ENCODE peak calls at places on chromosomes 11 and 22, in ten cellular contexts. Y is HFF-Myc, I is BE2C, Z is coronary artery, B is uterus, Q is pancreas, V is fibroblast of lung, W is breast epithelium, T is OCI-LY7, X is brain microvascular endothelial cell. N is an unnamed sample.
A peak's percentile ranks its signal among the peaks of the same experiment; 100 is the strongest.

GRCh38 chr22:25567305-25567704 is 2.8 kb downstream of the GRK3 start:
- DNase-seq in T (peak; percentile 46), B (no peak), I (no peak), W (no peak), X (no peak), Z (no peak), Y (no peak), V (no peak), Q (no peak), N (no peak)

GRCh38 chr11:10807629-10808552 is 835 bp downstream of the EIF4G2 start:
- DNase-seq in I (peak; percentile 20), W (peak; percentile 53), V (peak; percentile 52), Q (peak; percentile 43), T (peak; percentile 63), Z (peak; percentile 86), B (peak; percentile 49), Y (no peak), X (peak; percentile 26), N (peak; percentile 51)

GRCh38 chr22:31150615-31151014 is 9.4 kb upstream of the RNF185 start:
- DNase-seq in Y (no peak), V (no peak), Q (no peak), T (no peak), Z (no peak), W (no peak), I (no peak), B (no peak), X (no peak), N (no peak)

GRCh38 chr22:17205432-17205831 is 13.8 kb downstream of the ADA2 start:
- DNase-seq in V (no peak), W (no peak), X (no peak), B (no peak), I (no peak), Q (no peak), Y (no peak), T (peak; percentile 55), Z (no peak), N (no peak)

GRCh38 chr11:27507561-27508322 is 1.2 kb upstream of the LIN7C start:
- DNase-seq in T (no peak), V (no peak), X (no peak), Y (no peak), Z (no peak), I (no peak), B (no peak), Q (no peak), W (no peak), N (no peak)

GRCh38 chr11:13487661-13488030 is 8.2 kb downstream of the PTH start:
- DNase-seq in T (peak; percentile 4), W (no peak), Y (no peak), V (no peak), B (no peak), Z (no peak), I (no peak), X (peak; percentile 11), Q (peak; percentile 22), N (no peak)

GRCh38 chr11:70628881-70629844 is 230.8 kb downstream of the CTTN start:
- DNase-seq in I (peak; percentile 39), V (no peak), B (peak; percentile 18), Y (no peak), T (no peak), Z (no peak), W (peak; percentile 18), X (no peak), Q (no peak), N (no peak)

GRCh38 chr11:109739374-109739773 is 317.4 kb downstream of the C11orf87 start:
- DNase-seq in Z (no peak), T (no peak), X (no peak), Q (no peak), V (no peak), W (no peak), I (no peak), Y (no peak), B (no peak), N (no peak)

GRCh38 chr11:69024509-69024908 is 11.5 kb upstream of the MRGPRF start:
- DNase-seq in Y (no peak), I (no peak), Q (no peak), X (no peak), B (peak; percentile 10), Z (no peak), V (no peak), T (no peak), W (no peak), N (no peak)

GRCh38 chr11:74330065-74330858 is 18.8 kb upstream of the P4HA3 start:
- DNase-seq in Z (no peak), V (peak; percentile 38), Q (no peak), X (peak; percentile 42), W (no peak), I (no peak), B (no peak), Y (no peak), T (no peak), N (peak; percentile 72)

GRCh38 chr11:110196241-110196754 is 100.1 kb downstream of the RDX start:
- DNase-seq in X (peak; percentile 81), Z (no peak), Y (peak; percentile 20), V (peak; percentile 94), I (no peak), B (no peak), W (no peak), Q (no peak), T (no peak), N (peak; percentile 89)

GRCh38 chr11:6988506-6988905 is 31.6 kb downstream of the ZNF214 start:
- DNase-seq in Q (no peak), X (peak; percentile 23), Z (no peak), Y (no peak), B (no peak), V (no peak), I (no peak), W (no peak), T (no peak), N (peak; percentile 69)

GRCh38 chr11:79940976-79941735 is 500.3 kb upstream of the TENM4 start:
- DNase-seq in I (no peak), Z (no peak), V (peak; percentile 49), B (no peak), Q (no peak), W (no peak), T (no peak), Y (no peak), X (no peak), N (peak; percentile 2)

GRCh38 chr22:31104869-31105268 is 2.5 kb downstream of the SELENOM start:
- DNase-seq in T (no peak), I (no peak), W (no peak), Z (no peak), X (no peak), B (peak; percentile 72), Y (no peak), V (no peak), Q (no peak), N (no peak)

GRCh38 chr22:40043086-40043485 is 48.3 kb downstream of the FAM83F start:
- DNase-seq in B (peak; percentile 67), X (no peak), Y (no peak), T (no peak), Q (peak; percentile 74), I (no peak), W (peak; percentile 85), Z (peak; percentile 75), V (peak; percentile 37), N (no peak)

GRCh38 chr22:24106385-24107381 is 74.6 kb upstream of the SUSD2 start:
- DNase-seq in X (no peak), W (no peak), Y (no peak), I (no peak), Q (no peak), V (peak; percentile 14), T (peak; percentile 45), Z (no peak), B (peak; percentile 41), N (no peak)

GRCh38 chr22:24105661-24106060 is 75.6 kb upstream of the SUSD2 start:
- DNase-seq in Y (no peak), X (no peak), Q (no peak), B (no peak), I (no peak), T (no peak), V (no peak), Z (no peak), W (no peak), N (no peak)

GRCh38 chr22:24109649-24110048 is 71.6 kb upstream of the SUSD2 start:
- DNase-seq in Z (no peak), I (no peak), Y (no peak), V (no peak), W (no peak), B (no peak), Q (no peak), T (no peak), X (no peak), N (no peak)

GRCh38 chr22:24108073-24108472 is 73.2 kb upstream of the SUSD2 start:
- DNase-seq in I (no peak), Q (no peak), Y (no peak), B (no peak), W (no peak), Z (no peak), T (no peak), X (no peak), V (no peak), N (no peak)

DNA sequence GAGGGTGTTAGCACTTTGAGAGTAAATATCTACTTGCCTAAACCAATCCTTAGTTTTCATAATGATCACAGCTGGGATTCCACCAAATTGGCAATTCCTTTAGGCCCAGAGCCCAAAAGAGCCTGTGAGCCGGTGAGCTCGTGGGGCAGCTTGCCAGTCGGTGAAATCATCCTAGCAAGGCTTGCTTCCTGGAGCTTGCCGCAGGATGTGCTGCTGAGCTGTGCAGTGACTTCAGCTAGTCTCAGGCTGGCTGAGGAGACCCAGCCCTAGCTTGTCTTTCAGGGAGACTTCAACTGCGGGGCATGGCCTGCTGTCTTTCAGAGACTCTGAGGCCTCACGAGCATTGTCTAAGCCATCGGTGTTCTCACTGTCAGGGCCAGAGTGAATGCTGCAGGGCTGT is 73.6 kb upstream of the SUSD2 start:
- DNase-seq in W (peak; percentile 89), Y (peak; percentile 36), T (no peak), Z (peak; percentile 87), I (no peak), X (peak; percentile 61), V (peak; percentile 92), Q (peak; percentile 36), B (peak; percentile 94), N (peak; percentile 87)
- TF ChIP-seq CTCF in W (no peak), Y (no peak), T (no peak), Z (peak; percentile 45), I (no peak), X (peak; percentile 36), V (peak; percentile 56), Q (no peak), B (peak; percentile 72), N (peak; percentile 54)

GRCh38 chr11:133955945-133956421 is 785 bp downstream of the IGSF9B start:
- DNase-seq in V (no peak), Z (no peak), Q (no peak), W (no peak), T (no peak), I (peak; percentile 40), X (no peak), B (no peak), Y (no peak), N (no peak)
- H3K4me3 ChIP-seq in V (no peak overlapping the region), Z (peak overlapping the region; percentile 92), Q (peak overlapping the region; percentile 70), W (peak overlapping the region; percentile 46), T (peak overlapping the region; percentile 65), I (peak overlapping the region; percentile 95), X (no peak overlapping the region), B (peak overlapping the region; percentile 49), Y (no peak overlapping the region), N (no peak overlapping the region)

GRCh38 chr11:1226981-1227550 is 4.2 kb downstream of the MUC5B start:
- DNase-seq in B (no peak), W (no peak), V (no peak), Z (no peak), Y (no peak), Q (no peak), X (no peak), T (no peak), I (peak; percentile 20), N (no peak)
- TF ChIP-seq CTCF in B (no peak), W (no peak), V (no peak), Z (no peak), Y (peak; percentile 15), Q (no peak), X (peak; percentile 69), T (no peak), I (peak; percentile 16), N (peak; percentile 23)

GRCh38 chr22:45238431-45239377 is 2.0 kb downstream of the KIAA0930 start:
- DNase-seq in W (no peak), B (no peak), Q (no peak), I (no peak), Y (no peak), Z (no peak), X (no peak), T (no peak), V (no peak), N (no peak)
- H3K4me3 ChIP-seq in W (no peak overlapping the region), B (no peak overlapping the region), Q (no peak overlapping the region), I (no peak overlapping the region), Y (peak overlapping the region; percentile 73), Z (no peak overlapping the region), X (no peak overlapping the region), T (peak overlapping the region; percentile 84), V (no peak overlapping the region), N (no peak overlapping the region)